ENCODE peak calls at places on chromosomes 16 and 17, in ten cellular contexts. One of them, this sample, is unnamed.

GRCh38 chr17:55496094-55496881 is 15.0 kb downstream of the SMIM36 start:
- DNase-seq in activated CD8-positive, alpha-beta T cell treated with anti-CD3 and anti-CD28 coated beads for 36 hours: no peak
- DNase-seq in neural crest cell: no peak
- DNase-seq in uterus: no peak
- DNase-seq in fibroblast of lung: peak
- DNase-seq in lower leg skin: no peak
- DNase-seq in fibroblast of mammary gland: peak
- DNase-seq in dorsolateral prefrontal cortex: no peak
- DNase-seq in endothelial cell of umbilical vein: no peak
- DNase-seq in BJ: no peak
- DNase-seq in this sample: no peak

GRCh38 chr17:4272213-4272975 is 8.6 kb upstream of the ANKFY1 start:
- DNase-seq in activated CD8-positive, alpha-beta T cell treated with anti-CD3 and anti-CD28 coated beads for 36 hours: no peak
- DNase-seq in neural crest cell: no peak
- DNase-seq in uterus: no peak
- DNase-seq in fibroblast of lung: no peak
- DNase-seq in lower leg skin: no peak
- DNase-seq in fibroblast of mammary gland: no peak
- DNase-seq in dorsolateral prefrontal cortex: no peak
- DNase-seq in endothelial cell of umbilical vein: no peak
- DNase-seq in BJ: no peak
- DNase-seq in this sample: no peak

GRCh38 chr17:73007447-73007846 is 85.0 kb downstream of the SLC39A11 start:
- DNase-seq in activated CD8-positive, alpha-beta T cell treated with anti-CD3 and anti-CD28 coated beads for 36 hours: no peak
- DNase-seq in neural crest cell: no peak
- DNase-seq in uterus: no peak
- DNase-seq in fibroblast of lung: peak
- DNase-seq in lower leg skin: no peak
- DNase-seq in fibroblast of mammary gland: peak
- DNase-seq in dorsolateral prefrontal cortex: no peak
- DNase-seq in endothelial cell of umbilical vein: no peak
- DNase-seq in BJ: no peak
- DNase-seq in this sample: no peak

GRCh38 chr16:59324462-59324861 is 590.3 kb upstream of the GOT2 start:
- DNase-seq in activated CD8-positive, alpha-beta T cell treated with anti-CD3 and anti-CD28 coated beads for 36 hours: no peak
- DNase-seq in neural crest cell: no peak
- DNase-seq in uterus: no peak
- DNase-seq in fibroblast of lung: peak
- DNase-seq in lower leg skin: no peak
- DNase-seq in fibroblast of mammary gland: no peak
- DNase-seq in dorsolateral prefrontal cortex: no peak
- DNase-seq in endothelial cell of umbilical vein: peak
- DNase-seq in BJ: no peak
- DNase-seq in this sample: no peak

GRCh38 chr17:2695961-2696760 is 15.4 kb downstream of the CLUH start:
- DNase-seq in activated CD8-positive, alpha-beta T cell treated with anti-CD3 and anti-CD28 coated beads for 36 hours: no peak
- DNase-seq in neural crest cell: no peak
- DNase-seq in uterus: no peak
- DNase-seq in fibroblast of lung: no peak
- DNase-seq in lower leg skin: no peak
- DNase-seq in fibroblast of mammary gland: no peak
- DNase-seq in dorsolateral prefrontal cortex: peak
- DNase-seq in endothelial cell of umbilical vein: no peak
- DNase-seq in BJ: no peak
- DNase-seq in this sample: peak

GRCh38 chr16:75044800-75045361 is 46.1 kb downstream of the ZNRF1 start:
- DNase-seq in activated CD8-positive, alpha-beta T cell treated with anti-CD3 and anti-CD28 coated beads for 36 hours: no peak
- DNase-seq in neural crest cell: no peak
- DNase-seq in uterus: peak
- DNase-seq in fibroblast of lung: peak
- DNase-seq in lower leg skin: peak
- DNase-seq in fibroblast of mammary gland: peak
- DNase-seq in dorsolateral prefrontal cortex: no peak
- DNase-seq in endothelial cell of umbilical vein: no peak
- DNase-seq in BJ: peak
- DNase-seq in this sample: no peak

GRCh38 chr17:61349350-61349749 is 50.3 kb upstream of the TBX2 start:
- DNase-seq in activated CD8-positive, alpha-beta T cell treated with anti-CD3 and anti-CD28 coated beads for 36 hours: peak
- DNase-seq in neural crest cell: no peak
- DNase-seq in uterus: no peak
- DNase-seq in fibroblast of lung: no peak
- DNase-seq in lower leg skin: no peak
- DNase-seq in fibroblast of mammary gland: peak
- DNase-seq in dorsolateral prefrontal cortex: no peak
- DNase-seq in endothelial cell of umbilical vein: no peak
- DNase-seq in BJ: no peak
- DNase-seq in this sample: no peak

GRCh38 chr17:80315517-80316182 is 55.0 kb downstream of the RNF213 start:
- DNase-seq in activated CD8-positive, alpha-beta T cell treated with anti-CD3 and anti-CD28 coated beads for 36 hours: no peak
- DNase-seq in neural crest cell: no peak
- DNase-seq in uterus: no peak
- DNase-seq in fibroblast of lung: no peak
- DNase-seq in lower leg skin: no peak
- DNase-seq in fibroblast of mammary gland: no peak
- DNase-seq in dorsolateral prefrontal cortex: no peak
- DNase-seq in endothelial cell of umbilical vein: no peak
- DNase-seq in BJ: no peak
- DNase-seq in this sample: no peak

GRCh38 chr17:20086416-20087074 is 77.4 kb downstream of the SPECC1 start:
- DNase-seq in activated CD8-positive, alpha-beta T cell treated with anti-CD3 and anti-CD28 coated beads for 36 hours: no peak
- DNase-seq in neural crest cell: no peak
- DNase-seq in uterus: no peak
- DNase-seq in fibroblast of lung: no peak
- DNase-seq in lower leg skin: no peak
- DNase-seq in fibroblast of mammary gland: no peak
- DNase-seq in dorsolateral prefrontal cortex: no peak
- DNase-seq in endothelial cell of umbilical vein: no peak
- DNase-seq in BJ: no peak
- DNase-seq in this sample: no peak

GRCh38 chr17:56785997-56786680 is 47.6 kb downstream of the C17orf67 start:
- DNase-seq in activated CD8-positive, alpha-beta T cell treated with anti-CD3 and anti-CD28 coated beads for 36 hours: peak
- DNase-seq in neural crest cell: no peak
- DNase-seq in uterus: no peak
- DNase-seq in fibroblast of lung: no peak
- DNase-seq in lower leg skin: no peak
- DNase-seq in fibroblast of mammary gland: no peak
- DNase-seq in dorsolateral prefrontal cortex: no peak
- DNase-seq in endothelial cell of umbilical vein: no peak
- DNase-seq in BJ: no peak
- DNase-seq in this sample: no peak

GRCh38 chr16:4882633-4883285 is 35.5 kb downstream of the UBN1 start:
- DNase-seq in activated CD8-positive, alpha-beta T cell treated with anti-CD3 and anti-CD28 coated beads for 36 hours: no peak
- DNase-seq in neural crest cell: no peak
- DNase-seq in uterus: no peak
- DNase-seq in fibroblast of lung: peak
- DNase-seq in lower leg skin: no peak
- DNase-seq in fibroblast of mammary gland: peak
- DNase-seq in dorsolateral prefrontal cortex: no peak
- DNase-seq in endothelial cell of umbilical vein: no peak
- DNase-seq in BJ: peak
- DNase-seq in this sample: no peak

GRCh38 chr16:74026373-74027281 is 270.0 kb upstream of the PSMD7 start:
- DNase-seq in activated CD8-positive, alpha-beta T cell treated with anti-CD3 and anti-CD28 coated beads for 36 hours: no peak
- DNase-seq in neural crest cell: no peak
- DNase-seq in uterus: no peak
- DNase-seq in fibroblast of lung: no peak
- DNase-seq in lower leg skin: no peak
- DNase-seq in fibroblast of mammary gland: no peak
- DNase-seq in dorsolateral prefrontal cortex: no peak
- DNase-seq in endothelial cell of umbilical vein: no peak
- DNase-seq in BJ: no peak
- DNase-seq in this sample: no peak

GRCh38 chr17:42878123-42878880 is 22.3 kb upstream of the G6PC1 start:
- DNase-seq in activated CD8-positive, alpha-beta T cell treated with anti-CD3 and anti-CD28 coated beads for 36 hours: no peak
- DNase-seq in neural crest cell: no peak
- DNase-seq in uterus: no peak
- DNase-seq in fibroblast of lung: no peak
- DNase-seq in lower leg skin: no peak
- DNase-seq in fibroblast of mammary gland: no peak
- DNase-seq in dorsolateral prefrontal cortex: no peak
- DNase-seq in endothelial cell of umbilical vein: no peak
- DNase-seq in BJ: no peak
- DNase-seq in this sample: no peak

GRCh38 chr17:68658999-68659780 is 58.0 kb upstream of the FAM20A start:
- DNase-seq in activated CD8-positive, alpha-beta T cell treated with anti-CD3 and anti-CD28 coated beads for 36 hours: no peak
- DNase-seq in neural crest cell: no peak
- DNase-seq in uterus: no peak
- DNase-seq in fibroblast of lung: no peak
- DNase-seq in lower leg skin: no peak
- DNase-seq in fibroblast of mammary gland: no peak
- DNase-seq in dorsolateral prefrontal cortex: no peak
- DNase-seq in endothelial cell of umbilical vein: no peak
- DNase-seq in BJ: no peak
- DNase-seq in this sample: no peak

GRCh38 chr16:9099131-9099625 is 7.7 kb downstream of the HAPSTR1 start:
- DNase-seq in activated CD8-positive, alpha-beta T cell treated with anti-CD3 and anti-CD28 coated beads for 36 hours: peak
- DNase-seq in neural crest cell: no peak
- DNase-seq in uterus: no peak
- DNase-seq in fibroblast of lung: peak
- DNase-seq in lower leg skin: no peak
- DNase-seq in fibroblast of mammary gland: peak
- DNase-seq in dorsolateral prefrontal cortex: no peak
- DNase-seq in endothelial cell of umbilical vein: no peak
- DNase-seq in BJ: no peak
- DNase-seq in this sample: no peak

GRCh38 chr17:82528484-82529265 is 9.1 kb downstream of the FOXK2 start:
- DNase-seq in activated CD8-positive, alpha-beta T cell treated with anti-CD3 and anti-CD28 coated beads for 36 hours: peak
- DNase-seq in neural crest cell: no peak
- DNase-seq in uterus: peak
- DNase-seq in fibroblast of lung: peak
- DNase-seq in lower leg skin: peak
- DNase-seq in fibroblast of mammary gland: peak
- DNase-seq in dorsolateral prefrontal cortex: no peak
- DNase-seq in endothelial cell of umbilical vein: peak
- DNase-seq in BJ: no peak
- DNase-seq in this sample: no peak

GRCh38 chr16:49127103-49127502 is 154.5 kb downstream of the CBLN1 start:
- DNase-seq in activated CD8-positive, alpha-beta T cell treated with anti-CD3 and anti-CD28 coated beads for 36 hours: peak
- DNase-seq in neural crest cell: no peak
- DNase-seq in uterus: no peak
- DNase-seq in fibroblast of lung: no peak
- DNase-seq in lower leg skin: no peak
- DNase-seq in fibroblast of mammary gland: no peak
- DNase-seq in dorsolateral prefrontal cortex: no peak
- DNase-seq in endothelial cell of umbilical vein: no peak
- DNase-seq in BJ: no peak
- DNase-seq in this sample: no peak

GRCh38 chr16:27969574-27969973 is 93.9 kb downstream of the GSG1L start:
- DNase-seq in activated CD8-positive, alpha-beta T cell treated with anti-CD3 and anti-CD28 coated beads for 36 hours: no peak
- DNase-seq in neural crest cell: no peak
- DNase-seq in uterus: no peak
- DNase-seq in fibroblast of lung: no peak
- DNase-seq in lower leg skin: no peak
- DNase-seq in fibroblast of mammary gland: peak
- DNase-seq in dorsolateral prefrontal cortex: no peak
- DNase-seq in endothelial cell of umbilical vein: no peak
- DNase-seq in BJ: no peak
- DNase-seq in this sample: no peak

GRCh38 chr16:27973678-27974077 is 89.8 kb downstream of the GSG1L start:
- DNase-seq in activated CD8-positive, alpha-beta T cell treated with anti-CD3 and anti-CD28 coated beads for 36 hours: no peak
- DNase-seq in neural crest cell: no peak
- DNase-seq in uterus: no peak
- DNase-seq in fibroblast of lung: no peak
- DNase-seq in lower leg skin: no peak
- DNase-seq in fibroblast of mammary gland: no peak
- DNase-seq in dorsolateral prefrontal cortex: no peak
- DNase-seq in endothelial cell of umbilical vein: no peak
- DNase-seq in BJ: no peak
- DNase-seq in this sample: no peak

GRCh38 chr16:27976990-27977389 is 86.5 kb downstream of the GSG1L start:
- DNase-seq in activated CD8-positive, alpha-beta T cell treated with anti-CD3 and anti-CD28 coated beads for 36 hours: no peak
- DNase-seq in neural crest cell: no peak
- DNase-seq in uterus: no peak
- DNase-seq in fibroblast of lung: no peak
- DNase-seq in lower leg skin: no peak
- DNase-seq in fibroblast of mammary gland: no peak
- DNase-seq in dorsolateral prefrontal cortex: no peak
- DNase-seq in endothelial cell of umbilical vein: no peak
- DNase-seq in BJ: no peak
- DNase-seq in this sample: no peak

GRCh38 chr16:27974896-27975540 is 88.5 kb downstream of the GSG1L start:
- DNase-seq in activated CD8-positive, alpha-beta T cell treated with anti-CD3 and anti-CD28 coated beads for 36 hours: no peak
- DNase-seq in neural crest cell: no peak
- DNase-seq in uterus: no peak
- DNase-seq in fibroblast of lung: no peak
- DNase-seq in lower leg skin: no peak
- DNase-seq in fibroblast of mammary gland: no peak
- DNase-seq in dorsolateral prefrontal cortex: no peak
- DNase-seq in endothelial cell of umbilical vein: no peak
- DNase-seq in BJ: no peak
- DNase-seq in this sample: no peak

GRCh38 chr16:27972500-27972899 is 91.0 kb downstream of the GSG1L start:
- DNase-seq in activated CD8-positive, alpha-beta T cell treated with anti-CD3 and anti-CD28 coated beads for 36 hours: peak
- DNase-seq in neural crest cell: no peak
- DNase-seq in uterus: no peak
- DNase-seq in fibroblast of lung: peak
- DNase-seq in lower leg skin: no peak
- DNase-seq in fibroblast of mammary gland: peak
- DNase-seq in dorsolateral prefrontal cortex: no peak
- DNase-seq in endothelial cell of umbilical vein: peak
- DNase-seq in BJ: no peak
- DNase-seq in this sample: no peak
- TF ChIP-seq CTCF in activated CD8-positive, alpha-beta T cell treated with anti-CD3 and anti-CD28 coated beads for 36 hours: peak
- TF ChIP-seq CTCF in neural crest cell: peak
- TF ChIP-seq CTCF in uterus: no peak
- TF ChIP-seq CTCF in fibroblast of lung: no peak
- TF ChIP-seq CTCF in lower leg skin: no peak
- TF ChIP-seq CTCF in fibroblast of mammary gland: peak
- TF ChIP-seq CTCF in dorsolateral prefrontal cortex: peak
- TF ChIP-seq CTCF in endothelial cell of umbilical vein: peak
- TF ChIP-seq CTCF in BJ: peak
- TF ChIP-seq CTCF in this sample: no peak

GRCh38 chr16:11685844-11686618 is 17.8 kb downstream of the SNN start:
- DNase-seq in activated CD8-positive, alpha-beta T cell treated with anti-CD3 and anti-CD28 coated beads for 36 hours: no peak
- DNase-seq in neural crest cell: no peak
- DNase-seq in uterus: no peak
- DNase-seq in fibroblast of lung: peak
- DNase-seq in lower leg skin: no peak
- DNase-seq in fibroblast of mammary gland: no peak
- DNase-seq in dorsolateral prefrontal cortex: no peak
- DNase-seq in endothelial cell of umbilical vein: no peak
- DNase-seq in BJ: no peak
- DNase-seq in this sample: no peak
- TF ChIP-seq CTCF in activated CD8-positive, alpha-beta T cell treated with anti-CD3 and anti-CD28 coated beads for 36 hours: no peak
- TF ChIP-seq CTCF in neural crest cell: no peak
- TF ChIP-seq CTCF in uterus: no peak
- TF ChIP-seq CTCF in fibroblast of lung: no peak
- TF ChIP-seq CTCF in lower leg skin: no peak
- TF ChIP-seq CTCF in fibroblast of mammary gland: no peak
- TF ChIP-seq CTCF in dorsolateral prefrontal cortex: no peak
- TF ChIP-seq CTCF in endothelial cell of umbilical vein: no peak
- TF ChIP-seq CTCF in BJ: no peak
- TF ChIP-seq CTCF in this sample: no peak

GRCh38 chr17:74814453-74814852 is 38.3 kb upstream of the NAT9 start:
- DNase-seq in activated CD8-positive, alpha-beta T cell treated with anti-CD3 and anti-CD28 coated beads for 36 hours: peak
- DNase-seq in neural crest cell: no peak
- DNase-seq in uterus: no peak
- DNase-seq in fibroblast of lung: no peak
- DNase-seq in lower leg skin: no peak
- DNase-seq in fibroblast of mammary gland: no peak
- DNase-seq in dorsolateral prefrontal cortex: no peak
- DNase-seq in endothelial cell of umbilical vein: peak
- DNase-seq in BJ: no peak
- DNase-seq in this sample: no peak
- TF ChIP-seq CTCF in activated CD8-positive, alpha-beta T cell treated with anti-CD3 and anti-CD28 coated beads for 36 hours: no peak
- TF ChIP-seq CTCF in neural crest cell: no peak
- TF ChIP-seq CTCF in uterus: no peak
- TF ChIP-seq CTCF in fibroblast of lung: no peak
- TF ChIP-seq CTCF in lower leg skin: no peak
- TF ChIP-seq CTCF in fibroblast of mammary gland: no peak
- TF ChIP-seq CTCF in dorsolateral prefrontal cortex: no peak
- TF ChIP-seq CTCF in endothelial cell of umbilical vein: peak
- TF ChIP-seq CTCF in BJ: no peak
- TF ChIP-seq CTCF in this sample: no peak

GRCh38 chr16:15708997-15709396 is 59.0 kb downstream of the NDE1 start:
- DNase-seq in activated CD8-positive, alpha-beta T cell treated with anti-CD3 and anti-CD28 coated beads for 36 hours: no peak
- DNase-seq in neural crest cell: no peak
- DNase-seq in uterus: no peak
- DNase-seq in fibroblast of lung: no peak
- DNase-seq in lower leg skin: no peak
- DNase-seq in fibroblast of mammary gland: no peak
- DNase-seq in dorsolateral prefrontal cortex: no peak
- DNase-seq in endothelial cell of umbilical vein: no peak
- DNase-seq in BJ: no peak
- DNase-seq in this sample: no peak
- TF ChIP-seq CTCF in activated CD8-positive, alpha-beta T cell treated with anti-CD3 and anti-CD28 coated beads for 36 hours: no peak
- TF ChIP-seq CTCF in neural crest cell: no peak
- TF ChIP-seq CTCF in uterus: no peak
- TF ChIP-seq CTCF in fibroblast of lung: no peak
- TF ChIP-seq CTCF in lower leg skin: no peak
- TF ChIP-seq CTCF in fibroblast of mammary gland: no peak
- TF ChIP-seq CTCF in dorsolateral prefrontal cortex: no peak
- TF ChIP-seq CTCF in endothelial cell of umbilical vein: no peak
- TF ChIP-seq CTCF in BJ: no peak
- TF ChIP-seq CTCF in this sample: no peak

This sample was measured in omental fat pad.